ENCODE peak calls at places on chromosome 12, in seven cellular contexts. U is transverse colon, M is esophagus squamous epithelium, X is tibial nerve, V is cardiac muscle cell, B is WERI-Rb-1, W is mucosa of descending colon. Q is an unnamed sample.

GRCh38 chr12:132262256-132263060 is 66.9 kb downstream of the GALNT9 start:
- DNase-seq in U (no peak), M (no peak), X (no peak), V (no peak), B (no peak), W (no peak), Q (no peak)

GRCh38 chr12:58176296-58176869 is 235.0 kb downstream of the ATP23 start:
- DNase-seq in U (peak; percentile 43), M (no peak), X (no peak), V (peak; percentile 68), B (peak; percentile 75), W (peak; percentile 72), Q (peak; percentile 40)

GRCh38 chr12:50786498-50787231 is 22.8 kb downstream of the ATF1 start:
- DNase-seq in U (no peak), M (no peak), X (no peak), V (no peak), B (no peak), W (no peak), Q (no peak)

GRCh38 chr12:128258866-128259555 is 8.0 kb upstream of the TMEM132C start:
- DNase-seq in U (no peak), M (no peak), X (no peak), V (peak; percentile 51), B (peak; percentile 50), W (no peak), Q (no peak)

GRCh38 chr12:6281081-6281809 is 29.2 kb upstream of the PLEKHG6 start:
- DNase-seq in U (no peak), M (no peak), X (no peak), V (no peak), B (no peak), W (no peak), Q (no peak)

GRCh38 chr12:56120158-56120846 is 2.2 kb downstream of the ZC3H10 start:
- DNase-seq in U (no peak), M (no peak), X (no peak), V (no peak), B (no peak), W (no peak), Q (no peak)

GRCh38 chr12:106122004-106122403 is 16.8 kb downstream of the NUAK1 start:
- DNase-seq in U (no peak), M (no peak), X (no peak), V (no peak), B (no peak), W (no peak), Q (no peak)

GRCh38 chr12:107027304-107028053 is 40.5 kb upstream of the MTERF2 start:
- DNase-seq in U (no peak), M (no peak), X (no peak), V (no peak), B (no peak), W (peak; percentile 29), Q (no peak)

GRCh38 chr12:132665149-132665491 is 22.0 kb downstream of the POLE start:
- DNase-seq in U (no peak), M (no peak), X (no peak), V (no peak), B (no peak), W (no peak), Q (no peak)

GRCh38 chr12:71877335-71878121 is 38.0 kb downstream of the TBC1D15 start:
- DNase-seq in U (no peak), M (no peak), X (no peak), V (no peak), B (no peak), W (no peak), Q (no peak)

GRCh38 chr12:10722905-10723866 is at the start of gene YBX3:
- DNase-seq in U (peak; percentile 88), M (peak; percentile 26), X (peak; percentile 80), V (peak; percentile 93), B (peak; percentile 74), W (peak; percentile 90), Q (peak; percentile 93)

DNA sequence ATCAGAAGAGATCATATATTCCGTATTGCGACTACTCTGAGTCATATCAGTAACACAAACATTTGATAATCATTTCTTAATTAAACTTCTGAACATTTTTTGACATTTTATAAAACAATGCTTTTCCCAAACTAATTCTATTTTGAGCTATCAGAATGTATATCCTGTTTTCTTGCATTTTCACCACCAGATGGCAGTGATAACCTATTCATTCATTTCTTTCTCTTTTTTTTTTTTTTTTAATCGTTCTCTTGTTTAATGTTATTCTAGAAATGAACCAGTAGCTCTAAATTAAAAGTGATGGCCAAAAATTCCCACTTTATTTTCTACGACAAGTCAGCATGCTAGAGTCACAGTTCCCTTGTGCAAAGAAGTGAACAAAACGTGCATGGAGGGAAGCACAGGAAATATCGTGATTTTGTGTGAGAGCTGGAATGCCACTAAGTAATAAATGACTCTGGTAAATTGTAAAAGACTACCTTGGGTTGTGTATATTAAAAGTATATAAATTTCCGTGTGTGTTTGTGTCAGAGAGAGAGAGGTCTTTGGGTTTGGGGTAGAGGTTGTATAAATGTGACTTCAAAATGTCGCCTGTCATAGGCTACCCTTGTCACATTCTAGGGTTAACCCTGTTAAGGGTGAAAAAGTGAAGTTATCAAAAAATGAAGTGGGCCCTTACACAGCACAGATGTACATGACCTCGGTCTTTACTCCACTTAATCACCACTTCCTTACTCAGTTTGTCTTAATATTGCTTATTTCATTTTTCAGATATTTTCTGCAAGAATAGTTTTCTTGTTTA is 40.4 kb upstream of the LDHB start:
- DNase-seq in U (no peak), M (no peak), X (no peak), V (peak; percentile 41), B (no peak), W (peak; percentile 41), Q (no peak)
- TF ChIP-seq CTCF in U (peak; percentile 62), M (peak; percentile 38), X (peak; percentile 52), V (peak; percentile 49), B (no peak), W (no peak), Q (peak; percentile 96)

GRCh38 chr12:53798575-53798974 is 46.8 kb upstream of the CISTR start:
- DNase-seq in U (no peak), M (no peak), X (no peak), V (no peak), B (no peak), W (no peak), Q (no peak)
- H3K36me3 ChIP-seq in U (no peaks in the 10 kb centered on the region), M (no peaks in the 10 kb centered on the region), X (no peaks in the 10 kb centered on the region), V (no peaks in the 10 kb centered on the region), B (no peaks in the 10 kb centered on the region), W (no peaks in the 10 kb centered on the region), Q (no peaks in the 10 kb centered on the region)

GRCh38 chr12:21526721-21527345 is 737 bp downstream of the SPX start:
- DNase-seq in U (no peak), M (no peak), X (no peak), V (no peak), B (no peak), W (no peak), Q (peak; percentile 54)
- H3K4me3 ChIP-seq in U (no peak overlapping the region), M (peak overlapping the region; percentile 35), X (no peak overlapping the region), V (peak overlapping the region; percentile 71), B (peak overlapping the region; percentile 88), W (no peak overlapping the region), Q (peak overlapping the region; percentile 59)

GRCh38 chr12:42298887-42299286 is 27.0 kb downstream of the ZCRB1 start:
- DNase-seq in U (no peak), M (no peak), X (no peak), V (no peak), B (no peak), W (no peak), Q (no peak)

GRCh38 chr12:42299392-42300308 is 26.2 kb downstream of the ZCRB1 start:
- DNase-seq in U (no peak), M (no peak), X (no peak), V (no peak), B (no peak), W (peak; percentile 17), Q (no peak)

GRCh38 chr12:42291680-42292079 is 34.2 kb downstream of the ZCRB1 start:
- DNase-seq in U (no peak), M (no peak), X (no peak), V (no peak), B (no peak), W (no peak), Q (no peak)

DNA sequence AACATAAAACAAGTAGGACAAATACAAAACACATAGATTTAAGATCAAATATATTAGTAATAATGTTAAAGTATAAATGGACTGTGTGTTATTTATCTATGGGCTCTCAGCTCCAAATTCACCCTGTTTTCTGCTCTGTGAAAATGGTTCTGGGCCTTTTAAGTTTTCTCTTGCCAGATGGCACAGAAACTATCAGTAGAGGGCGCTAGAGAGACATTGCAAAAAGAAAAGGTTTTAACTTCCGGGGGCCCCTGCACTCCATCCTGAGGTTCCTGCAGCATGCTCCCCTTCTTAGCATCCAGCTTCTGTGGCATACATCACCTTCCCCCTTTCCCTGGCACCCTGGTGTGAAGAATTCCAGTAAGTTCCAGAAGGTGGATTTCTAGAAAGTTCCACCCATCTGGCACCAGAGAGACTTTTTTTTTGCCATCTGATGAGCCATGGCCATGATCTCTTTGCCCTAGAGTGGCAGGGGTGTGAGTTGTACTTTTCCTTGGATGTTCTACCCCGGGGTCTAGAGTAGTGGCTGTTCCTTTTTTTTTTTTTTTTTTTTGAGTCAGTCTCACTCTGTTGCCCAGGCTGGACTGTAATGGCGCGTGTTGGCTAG is 29.3 kb downstream of the ZCRB1 start:
- DNase-seq in U (no peak), M (no peak), X (no peak), V (no peak), B (no peak), W (peak; percentile 18), Q (no peak)
- TF ChIP-seq CTCF in U (peak; percentile 31), M (no peak), X (no peak), V (peak; percentile 43), B (peak; percentile 30), W (no peak), Q (no peak)

Q was measured in body of pancreas.